ENCODE peak calls at places on chromosomes 12 and 14, in four cellular contexts. H, E, K and J are unnamed samples.

GRCh38 chr12:40228727-40229126 is 3.9 kb downstream of the LRRK2 start:
- DNase-seq in H (no peak), E (no peak), K (no peak), J (no peak)

GRCh38 chr12:82415402-82415801 is 57.1 kb downstream of the METTL25 start:
- DNase-seq in K (no peak), H (peak; percentile 55), E (no peak), J (peak; percentile 23)

GRCh38 chr12:127270193-127270592 is 996.8 kb upstream of the TMEM132C start:
- DNase-seq in H (peak; percentile 40), E (no peak), K (no peak), J (peak; percentile 78)

GRCh38 chr14:95993768-95994592 is 45.2 kb upstream of the C14orf132 start:
- DNase-seq in K (no peak), H (peak; percentile 42), E (no peak), J (peak; percentile 21)

GRCh38 chr12:46692606-46693005 is 133.2 kb downstream of the SLC38A4 start:
- DNase-seq in E (no peak), H (no peak), K (no peak), J (no peak)

GRCh38 chr14:29858299-29858698 is 69.3 kb downstream of the PRKD1 start:
- DNase-seq in E (no peak), H (no peak), K (no peak), J (no peak)

GRCh38 chr12:15634010-15634676 is 155.0 kb downstream of the EPS8 start:
- DNase-seq in H (peak; percentile 74), K (no peak), E (no peak), J (no peak)

GRCh38 chr12:3527181-3527580 is 36.2 kb downstream of the PRMT8 start:
- DNase-seq in E (no peak), K (no peak), H (peak; percentile 74), J (peak; percentile 5)

GRCh38 chr12:51926718-51927117 is 19.4 kb downstream of the ACVRL1 start:
- DNase-seq in E (no peak), H (peak; percentile 49), K (no peak), J (no peak)

GRCh38 chr14:72775923-72776554 is 117.9 kb downstream of the DPF3 start:
- DNase-seq in E (no peak), K (peak; percentile 54), H (no peak), J (no peak)

GRCh38 chr12:41967668-41968649 is 176.7 kb downstream of the GXYLT1 start:
- DNase-seq in H (peak; percentile 93), E (no peak), K (no peak), J (no peak)

GRCh38 chr12:47779301-47779942 is 6.4 kb downstream of the SLC48A1 start:
- DNase-seq in H (peak; percentile 75), K (peak; percentile 93), E (peak; percentile 81), J (peak; percentile 69)

GRCh38 chr12:114529956-114530355 is 124.0 kb upstream of the TBX5 start:
- DNase-seq in K (no peak), E (no peak), H (no peak), J (no peak)